ENCODE peak calls at places on chromosomes 4 and X, in four cellular contexts. One of them, this sample, is unnamed.

GRCh38 chr4:41189076-41189475 is 25.3 kb downstream of the APBB2 start:
- DNase-seq in WTC11: no peak
- DNase-seq in K562: no peak
- DNase-seq in HepG2: no peak
- DNase-seq in this sample: no peak

GRCh38 chr4:74044676-74045075 is 6.2 kb upstream of the CXCL3 start:
- DNase-seq in WTC11: no peak
- DNase-seq in K562: no peak
- DNase-seq in HepG2: no peak
- DNase-seq in this sample: no peak

GRCh38 chr4:185741795-185742194 is 70.2 kb downstream of the SORBS2 start:
- DNase-seq in WTC11: no peak
- DNase-seq in K562: no peak
- DNase-seq in HepG2: no peak
- DNase-seq in this sample: no peak

GRCh38 chr4:98374643-98375042 is 113.5 kb downstream of the RAP1GDS1 start:
- DNase-seq in WTC11: no peak
- DNase-seq in K562: no peak
- DNase-seq in HepG2: no peak
- DNase-seq in this sample: no peak

GRCh38 chr4:1219553-1219950 is 29.4 kb downstream of the CTBP1 start:
- DNase-seq in WTC11: no peak
- DNase-seq in K562: no peak
- DNase-seq in HepG2: no peak
- DNase-seq in this sample: no peak

GRCh38 chrX:6021316-6022091 is 207.2 kb downstream of the NLGN4X start:
- DNase-seq in WTC11: peak
- DNase-seq in K562: no peak
- DNase-seq in HepG2: peak
- DNase-seq in this sample: peak

GRCh38 chrX:150199181-150199580 is 163.9 kb upstream of the MAMLD1 start:
- DNase-seq in WTC11: no peak
- DNase-seq in K562: no peak
- DNase-seq in HepG2: no peak
- DNase-seq in this sample: no peak

GRCh38 chrX:4706961-4707360 is 993.5 kb upstream of the PRKX start:
- DNase-seq in WTC11: no peak
- DNase-seq in K562: no peak
- DNase-seq in HepG2: no peak
- DNase-seq in this sample: no peak

GRCh38 chrX:8036914-8037313 is 109.7 kb upstream of the PNPLA4 start:
- DNase-seq in WTC11: no peak
- DNase-seq in K562: no peak
- DNase-seq in HepG2: no peak
- DNase-seq in this sample: no peak

GRCh38 chr4:47623916-47624554 is 139.0 kb downstream of the ATP10D start:
- DNase-seq in WTC11: no peak
- DNase-seq in K562: no peak
- DNase-seq in HepG2: no peak
- DNase-seq in this sample: no peak

GRCh38 chr4:140240237-140240636 is 86.3 kb upstream of the MAML3 start:
- DNase-seq in WTC11: no peak
- DNase-seq in K562: no peak
- DNase-seq in HepG2: no peak
- DNase-seq in this sample: no peak
- TF ChIP-seq HMGXB4 in WTC11: no peak
- TF ChIP-seq HMGXB4 in K562: no peak
- TF ChIP-seq HMGXB4 in HepG2: no peak
- TF ChIP-seq HMGXB4 in this sample: no peak

GRCh38 chrX:2841511-2841910 is 12.8 kb downstream of the GYG2 start:
- DNase-seq in WTC11: no peak
- DNase-seq in K562: no peak
- DNase-seq in HepG2: no peak
- DNase-seq in this sample: no peak

GRCh38 chrX:2840961-2841360 is 12.2 kb downstream of the GYG2 start:
- DNase-seq in WTC11: no peak
- DNase-seq in K562: no peak
- DNase-seq in HepG2: no peak
- DNase-seq in this sample: no peak

DNA sequence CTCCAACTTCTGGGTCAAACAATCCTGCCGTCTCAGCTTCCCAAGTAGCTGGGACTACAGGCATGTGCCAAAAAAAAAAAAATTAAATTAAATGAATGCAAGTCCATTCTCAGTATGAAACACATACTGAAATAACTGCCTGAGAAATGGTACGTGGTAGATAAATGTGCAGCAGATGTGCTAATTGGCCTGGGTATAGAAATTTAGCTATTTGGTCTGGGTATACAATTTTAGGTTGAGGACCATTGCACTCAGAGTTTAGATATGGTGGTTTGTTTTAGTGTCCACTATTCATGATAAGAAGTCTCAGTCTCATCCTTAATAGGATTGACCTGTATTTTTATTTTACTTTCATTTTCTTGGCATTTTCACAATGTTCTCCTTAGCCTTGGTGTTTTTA is 9.2 kb downstream of the GYG2 start:
- DNase-seq in WTC11: no peak
- DNase-seq in K562: no peak
- DNase-seq in HepG2: no peak
- DNase-seq in this sample: no peak
- TF ChIP-seq HMGXB4 in WTC11: no peak
- TF ChIP-seq HMGXB4 in K562: no peak
- TF ChIP-seq HMGXB4 in HepG2: no peak
- TF ChIP-seq HMGXB4 in this sample: no peak

DNA sequence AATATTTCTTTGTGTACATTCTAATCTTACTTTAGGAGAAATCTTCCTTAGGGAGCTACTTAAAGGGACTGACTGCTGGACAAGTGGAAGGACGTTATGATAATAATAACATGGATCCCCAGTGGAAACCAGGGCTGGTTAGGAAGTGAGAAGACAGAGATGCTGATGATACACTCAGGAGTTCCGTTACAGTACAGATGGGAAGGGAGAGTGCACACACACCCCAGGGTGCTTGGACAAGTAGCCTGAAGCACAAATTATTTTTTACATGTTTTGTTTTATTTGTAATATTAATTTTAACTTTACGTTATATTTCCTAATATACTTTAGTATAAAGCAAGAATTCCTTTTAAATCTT is 84.1 kb downstream of the BMPR1B start:
- DNase-seq in WTC11: no peak
- DNase-seq in K562: peak
- DNase-seq in HepG2: no peak
- DNase-seq in this sample: peak
- TF ChIP-seq HMGXB4 in WTC11: no peak
- TF ChIP-seq HMGXB4 in K562: no peak
- TF ChIP-seq HMGXB4 in HepG2: no peak
- TF ChIP-seq HMGXB4 in this sample: no peak

GRCh38 chr4:127204326-127204725 is 428.4 kb upstream of the INTU start:
- DNase-seq in WTC11: no peak
- DNase-seq in K562: no peak
- DNase-seq in HepG2: no peak
- DNase-seq in this sample: no peak
- TF ChIP-seq HMGXB4 in WTC11: no peak
- TF ChIP-seq HMGXB4 in K562: no peak
- TF ChIP-seq HMGXB4 in HepG2: no peak
- TF ChIP-seq HMGXB4 in this sample: no peak

GRCh38 chr4:168856312-168856711 is 153.7 kb downstream of the CBR4 start:
- DNase-seq in WTC11: no peak
- DNase-seq in K562: no peak
- DNase-seq in HepG2: no peak
- DNase-seq in this sample: no peak
- TF ChIP-seq HMGXB4 in WTC11: no peak
- TF ChIP-seq HMGXB4 in K562: no peak
- TF ChIP-seq HMGXB4 in HepG2: no peak
- TF ChIP-seq HMGXB4 in this sample: no peak

This sample was measured in A549.